ENCODE peak calls at places on chromosome 10, in ten cellular contexts. S is IMR-90, P is GM23338, X is mammary epithelial cell, I is neural progenitor cell, G is endothelial cell of umbilical vein, Y is PC-9, U is OCI-LY7, T is GM23248, D is fibroblast of lung. L is an unnamed sample. For H4K20me1, the result is how much of the 10 kb centered on the place peaks cover.

GRCh38 chr10:74262856-74263255 is 111.8 kb downstream of the ADK start:
- DNase-seq in P (no peak), U (no peak), Y (no peak), D (no peak), X (no peak), I (no peak), G (no peak), S (no peak), T (no peak), L (no peak)

GRCh38 chr10:110103921-110104461 is 96.2 kb downstream of the ADD3 start:
- DNase-seq in D (no peak), S (no peak), X (no peak), T (peak), P (no peak), G (no peak), Y (no peak), I (no peak), U (no peak), L (no peak)

GRCh38 chr10:15571570-15571969 is 148.2 kb downstream of the ITGA8 start:
- DNase-seq in X (no peak), I (no peak), G (peak), P (no peak), Y (no peak), U (no peak), D (peak), T (peak), S (peak), L (no peak)

GRCh38 chr10:15801641-15802040 is 58.7 kb downstream of the MINDY3 start:
- DNase-seq in U (no peak), D (no peak), P (no peak), Y (no peak), S (no peak), G (no peak), X (no peak), T (no peak), I (no peak), L (no peak)

GRCh38 chr10:78382776-78383175 is 349.1 kb downstream of the RPS24 start:
- DNase-seq in U (no peak), I (no peak), S (no peak), P (no peak), Y (no peak), X (no peak), T (no peak), G (no peak), D (no peak), L (no peak)

GRCh38 chr10:29304259-29305030 is 15.6 kb downstream of the LYZL1 start:
- DNase-seq in X (peak), I (peak), Y (peak), P (peak), G (peak), T (peak), S (peak), U (peak), D (peak), L (peak)

GRCh38 chr10:63554666-63555065 is 33.5 kb downstream of the REEP3 start:
- DNase-seq in G (peak), T (peak), U (peak), P (no peak), I (no peak), X (peak), D (peak), S (peak), Y (peak), L (no peak)

GRCh38 chr10:44731271-44731670 is 179.9 kb upstream of the TMEM72 start:
- DNase-seq in G (no peak), I (no peak), X (no peak), P (no peak), Y (no peak), T (no peak), S (no peak), U (no peak), D (no peak), L (no peak)

GRCh38 chr10:53487019-53487983 is 714.7 kb upstream of the MBL2 start:
- DNase-seq in X (no peak), U (no peak), S (no peak), Y (no peak), P (no peak), G (no peak), I (no peak), T (no peak), D (no peak), L (no peak)

GRCh38 chr10:103761075-103761920 is 94.1 kb downstream of the SH3PXD2A start:
- DNase-seq in S (no peak), G (peak), U (no peak), T (no peak), P (no peak), D (peak), X (peak), I (no peak), Y (peak), L (no peak)

GRCh38 chr10:77163670-77164348 is 473.8 kb downstream of the KCNMA1 start:
- DNase-seq in G (peak), S (peak), U (no peak), Y (peak), X (peak), I (no peak), T (peak), P (no peak), D (peak), L (no peak)

GRCh38 chr10:53537508-53537907 is 764.9 kb upstream of the MBL2 start:
- DNase-seq in X (peak), P (no peak), S (no peak), I (no peak), G (peak), D (no peak), U (no peak), T (no peak), Y (no peak), L (no peak)

GRCh38 chr10:128051548-128051947 is 74.7 kb downstream of the MKI67 start:
- DNase-seq in X (no peak), I (no peak), Y (no peak), T (no peak), G (no peak), U (no peak), S (no peak), P (no peak), D (no peak), L (no peak)

GRCh38 chr10:4851846-4852245 is 25.8 kb downstream of the AKR1E2 start:
- DNase-seq in I (no peak), D (peak), G (no peak), Y (peak), U (no peak), T (no peak), P (no peak), X (no peak), S (no peak), L (no peak)

GRCh38 chr10:75718996-75719395 is 287.6 kb downstream of the LRMDA start:
- DNase-seq in G (no peak), P (no peak), Y (no peak), D (no peak), S (no peak), I (no peak), X (no peak), U (no peak), T (no peak), L (no peak)

GRCh38 chr10:76278811-76279460 is 847.5 kb downstream of the LRMDA start:
- DNase-seq in S (no peak), T (peak), X (no peak), P (no peak), U (no peak), I (no peak), G (no peak), D (peak), Y (no peak), L (no peak)

GRCh38 chr10:72173635-72174296 is 42.0 kb upstream of the ANAPC16 start:
- DNase-seq in S (peak), G (no peak), I (no peak), Y (no peak), P (no peak), D (peak), T (peak), U (peak), X (no peak), L (peak)

GRCh38 chr10:119020627-119020946 is 8.9 kb upstream of the NANOS1 start:
- DNase-seq in T (peak), Y (peak), S (peak), X (peak), U (no peak), G (no peak), I (no peak), D (peak), P (no peak), L (no peak)

GRCh38 chr10:82759050-82759449 is 884.1 kb downstream of the NRG3 start:
- DNase-seq in D (no peak), X (no peak), G (no peak), Y (no peak), S (no peak), U (no peak), T (no peak), P (no peak), I (no peak), L (no peak)

GRCh38 chr10:23034790-23035189 is 60.6 kb upstream of the MSRB2 start:
- DNase-seq in S (no peak), T (no peak), U (no peak), Y (no peak), D (no peak), P (no peak), I (no peak), G (no peak), X (no peak), L (no peak)

GRCh38 chr10:128560993-128561392 is 434.8 kb upstream of the MKI67 start:
- DNase-seq in X (no peak), P (no peak), T (no peak), G (no peak), D (no peak), Y (no peak), I (no peak), U (no peak), S (no peak), L (no peak)

GRCh38 chr10:30188101-30188500 is 128.7 kb upstream of the JCAD start:
- DNase-seq in P (no peak), T (peak), S (peak), X (no peak), G (peak), Y (no peak), I (no peak), D (peak), U (no peak), L (no peak)

GRCh38 chr10:34008641-34009040 is 674.2 kb upstream of the NRP1 start:
- DNase-seq in D (no peak), G (no peak), U (no peak), S (no peak), X (no peak), P (peak), T (no peak), Y (no peak), I (no peak), L (no peak)

GRCh38 chr10:127322286-127322685 is 125.9 kb upstream of the INSYN2A start:
- DNase-seq in X (no peak), Y (no peak), P (no peak), I (no peak), S (no peak), U (no peak), D (no peak), G (no peak), T (no peak), L (no peak)

GRCh38 chr10:114175667-114176066 is 1.7 kb upstream of the CCDC186 start:
- DNase-seq in D (no peak), Y (no peak), I (no peak), S (no peak), G (no peak), T (no peak), U (no peak), P (no peak), X (no peak), L (no peak)

GRCh38 chr10:3898821-3899220 is 113.8 kb upstream of the KLF6 start:
- DNase-seq in G (no peak), P (no peak), Y (peak), X (peak), I (no peak), D (peak), U (no peak), S (no peak), T (no peak), L (no peak)

GRCh38 chr10:76984559-76985443 is 652.8 kb downstream of the KCNMA1 start:
- DNase-seq in P (peak), X (peak), I (peak), Y (peak), T (peak), S (peak), G (peak), U (peak), D (peak), L (peak)

GRCh38 chr10:22679608-22680007 is 34.8 kb downstream of the PIP4K2A start:
- DNase-seq in G (peak), X (no peak), T (no peak), Y (no peak), S (no peak), U (no peak), D (no peak), I (no peak), P (no peak), L (no peak)

GRCh38 chr10:79112898-79113431 is 44.2 kb downstream of the ZMIZ1 start:
- DNase-seq in U (no peak), I (no peak), X (peak), G (peak), P (no peak), Y (no peak), S (peak), T (peak), D (peak), L (no peak)

GRCh38 chr10:48452879-48453412 is 146.5 kb downstream of the MAPK8 start:
- DNase-seq in G (no peak), Y (no peak), P (no peak), T (no peak), I (no peak), U (no peak), D (no peak), X (no peak), S (no peak), L (no peak)

GRCh38 chr10:22712246-22712958 is 2.0 kb downstream of the PIP4K2A start:
- DNase-seq in P (no peak), T (peak), X (no peak), G (peak), Y (no peak), U (no peak), I (no peak), D (peak), S (peak), L (no peak)

GRCh38 chr10:79390551-79391229 is 43.4 kb downstream of the PPIF start:
- DNase-seq in I (no peak), D (no peak), S (no peak), P (no peak), U (no peak), Y (no peak), G (no peak), T (no peak), X (no peak), L (no peak)

GRCh38 chr10:1180836-1181235 is 124.7 kb downstream of the WDR37 start:
- DNase-seq in S (no peak), T (no peak), P (peak), I (peak), D (no peak), U (no peak), G (no peak), X (no peak), Y (no peak), L (no peak)

GRCh38 chr10:121665809-121666208 is 67.6 kb upstream of the FGFR2 start:
- DNase-seq in T (no peak), D (no peak), Y (no peak), U (no peak), G (no peak), I (no peak), X (no peak), P (no peak), S (no peak), L (no peak)

GRCh38 chr10:121668336-121669009 is 70.2 kb upstream of the FGFR2 start:
- DNase-seq in T (no peak), I (peak), U (no peak), X (peak), G (peak), P (peak), Y (no peak), S (no peak), D (peak), L (no peak)

GRCh38 chr10:121669010-121669366 is 70.7 kb upstream of the FGFR2 start:
- DNase-seq in P (no peak), D (peak), T (no peak), G (no peak), U (no peak), X (no peak), Y (no peak), S (no peak), I (no peak), L (peak)

GRCh38 chr10:121664671-121665070 is 66.4 kb upstream of the FGFR2 start:
- DNase-seq in D (no peak), I (no peak), P (no peak), Y (no peak), G (no peak), X (peak), S (no peak), U (no peak), T (no peak), L (no peak)

GRCh38 chr10:121667948-121668335 is 69.7 kb upstream of the FGFR2 start:
- DNase-seq in S (no peak), X (peak), P (no peak), D (peak), G (no peak), Y (no peak), T (no peak), I (no peak), U (no peak), L (no peak)
- H3K27ac ChIP-seq in S (no peak), X (no peak), P (no peak), D (no peak), G (no peak), Y (no peak), T (no peak), I (no peak), U (no peak), L (no peak)

DNA sequence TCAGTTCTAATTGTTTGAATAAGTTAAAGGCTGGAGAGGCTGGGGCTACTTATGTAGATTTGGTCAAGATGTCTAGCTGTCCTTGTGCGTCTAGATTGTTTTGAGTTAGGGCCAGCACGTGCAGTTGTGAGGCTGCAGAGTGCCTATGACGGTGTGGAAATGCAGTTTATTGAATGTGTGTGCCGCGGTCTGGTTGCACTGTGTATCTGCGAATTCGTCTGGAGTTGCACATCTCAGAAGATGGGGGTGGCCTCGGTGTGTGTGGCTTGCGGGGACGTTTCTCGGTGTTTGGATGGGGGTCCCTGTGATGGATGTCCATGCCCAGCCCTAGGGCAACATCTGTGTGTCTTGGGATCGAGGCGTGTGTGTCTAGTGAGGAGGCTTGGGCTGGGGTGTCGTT is 10.2 kb downstream of the EMX2 start:
- DNase-seq in Y (no peak), S (no peak), D (no peak), G (no peak), X (no peak), I (no peak), T (peak), U (no peak), P (no peak), L (no peak)
- H4K20me1 ChIP-seq in Y (under half), S (under half), D (under half), G (under half), X (under half), I (half or more), T (under half), U (under half), P (under half), L (under half)

DNA sequence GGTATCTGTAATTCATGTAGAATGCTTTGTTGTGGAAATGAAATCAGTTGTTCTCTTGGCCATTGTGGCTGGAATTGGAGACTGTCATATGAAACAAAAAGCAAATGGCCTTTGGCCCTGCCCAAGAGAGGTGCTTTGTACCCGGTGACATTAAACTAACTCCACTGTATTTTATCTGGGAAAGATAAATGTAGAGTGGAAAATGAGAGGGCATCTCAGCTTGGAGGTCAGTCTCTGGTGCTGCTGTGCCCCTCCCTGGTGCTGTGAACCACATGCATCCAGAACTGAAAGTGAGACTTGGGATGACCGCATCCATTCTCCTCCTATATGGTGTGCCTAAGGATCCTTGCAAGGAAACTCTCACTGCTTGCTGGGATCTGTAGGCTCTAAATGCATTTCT is 75.4 kb downstream of the CDK1 start:
- DNase-seq in P (no peak), T (no peak), X (no peak), U (no peak), S (no peak), Y (no peak), G (no peak), I (no peak), D (no peak), L (no peak)
- H3K27ac ChIP-seq in P (no peak), T (no peak), X (no peak), U (no peak), S (no peak), Y (no peak), G (no peak), I (no peak), D (no peak), L (no peak)

GRCh38 chr10:124918906-124919305 is 23.0 kb upstream of the ZRANB1 start:
- DNase-seq in P (no peak), D (no peak), I (no peak), S (peak), U (no peak), Y (no peak), X (no peak), G (no peak), T (peak), L (peak)

GRCh38 chr10:124916098-124916584 is 25.8 kb upstream of the ZRANB1 start:
- DNase-seq in U (peak), S (peak), Y (no peak), I (no peak), D (peak), G (no peak), T (peak), P (peak), X (no peak), L (no peak)

GRCh38 chr10:124917168-124917938 is 24.6 kb upstream of the ZRANB1 start:
- DNase-seq in D (peak), I (peak), S (peak), Y (peak), U (peak), P (peak), X (peak), T (peak), G (peak), L (peak)

GRCh38 chr10:124916585-124917167 is 25.2 kb upstream of the ZRANB1 start:
- DNase-seq in D (peak), T (peak), P (peak), X (peak), G (peak), Y (peak), I (peak), S (peak), U (peak), L (peak)

GRCh38 chr10:124917939-124918830 is 23.7 kb upstream of the ZRANB1 start:
- DNase-seq in G (peak), I (no peak), D (peak), T (peak), P (no peak), X (peak), U (no peak), Y (no peak), S (peak), L (peak)
- H4K20me1 ChIP-seq in G (under half), I (under half), D (under half), T (under half), P (under half), X (under half), U (under half), Y (under half), S (half or more), L (under half)

GRCh38 chr10:70803768-70804423 is 11.9 kb upstream of the SGPL1 start:
- DNase-seq in U (no peak), X (peak), I (no peak), S (no peak), Y (no peak), P (no peak), T (no peak), D (peak), G (no peak), L (no peak)
- H3K27ac ChIP-seq in U (no peak), X (peak), I (no peak), S (no peak), Y (no peak), P (no peak), T (no peak), D (no peak), G (no peak), L (no peak)

DNA sequence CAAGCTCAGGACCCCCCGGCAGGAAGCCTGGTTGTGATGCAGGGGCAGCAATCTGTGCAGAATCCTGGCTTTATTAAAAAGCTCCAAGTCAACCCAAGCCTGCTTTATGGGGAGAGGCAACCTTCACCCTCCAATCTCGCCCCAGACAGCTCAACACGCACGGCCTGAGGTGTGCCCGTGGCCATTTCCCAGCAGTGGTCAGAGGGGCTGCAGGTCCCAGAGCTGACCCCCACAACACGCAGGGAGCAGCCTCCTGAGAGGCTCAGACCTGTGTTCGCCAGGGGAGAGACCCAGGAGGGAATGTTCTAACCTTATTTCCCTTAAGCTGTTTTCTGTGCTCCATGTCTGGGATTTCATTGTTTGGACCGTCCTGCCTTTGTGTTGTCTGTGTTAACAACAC is 108.2 kb downstream of the CTBP2 start:
- DNase-seq in P (no peak), U (no peak), G (no peak), X (no peak), Y (no peak), D (no peak), S (no peak), T (no peak), I (no peak), L (no peak)
- H4K20me1 ChIP-seq in P (half or more), U (under half), G (under half), X (under half), Y (under half), D (under half), S (half or more), T (under half), I (half or more), L (under half)